ENCODE peak calls at places on chromosomes 7 and 10, in four cellular contexts. One of them, this sample, is unnamed.

GRCh38 chr10:11119843-11120242 is 102.2 kb downstream of the CELF2 start:
- DNase-seq in Panc1: no peak
- DNase-seq in GM23248: no peak
- DNase-seq in A549: no peak
- DNase-seq in this sample: no peak

GRCh38 chr7:38274927-38275326 is 1.5 kb upstream of the TARP start:
- DNase-seq in A549: no peak
- DNase-seq in GM23248: no peak
- DNase-seq in Panc1: no peak
- DNase-seq in this sample: no peak

GRCh38 chr10:24483701-24484100 is 240.0 kb downstream of the ARHGAP21 start:
- DNase-seq in A549: peak; percentile 91
- DNase-seq in GM23248: peak; percentile 88
- DNase-seq in Panc1: no peak
- DNase-seq in this sample: peak; percentile 95

GRCh38 chr7:111292026-111292430 is 201.1 kb downstream of the LRRN3 start:
- DNase-seq in A549: no peak
- DNase-seq in GM23248: peak; percentile 29
- DNase-seq in Panc1: no peak
- DNase-seq in this sample: no peak

GRCh38 chr7:132611056-132611455 is 34.8 kb upstream of the PLXNA4 start:
- DNase-seq in GM23248: no peak
- DNase-seq in Panc1: no peak
- DNase-seq in A549: no peak
- DNase-seq in this sample: no peak

GRCh38 chr10:113866551-113867394 is 12.3 kb downstream of the NHLRC2 start:
- DNase-seq in A549: no peak
- DNase-seq in Panc1: no peak
- DNase-seq in GM23248: no peak
- DNase-seq in this sample: no peak

GRCh38 chr7:110326966-110327365 is 764.0 kb upstream of the LRRN3 start:
- DNase-seq in Panc1: no peak
- DNase-seq in GM23248: no peak
- DNase-seq in A549: no peak
- DNase-seq in this sample: no peak

GRCh38 chr7:102063736-102064135 is 222.9 kb upstream of the SH2B2 start:
- DNase-seq in A549: peak; percentile 60
- DNase-seq in Panc1: no peak
- DNase-seq in GM23248: peak; percentile 55
- DNase-seq in this sample: peak; percentile 68

GRCh38 chr10:101646369-101646768 is 48.6 kb downstream of the FBXW4 start:
- DNase-seq in GM23248: no peak
- DNase-seq in Panc1: no peak
- DNase-seq in A549: no peak
- DNase-seq in this sample: no peak

GRCh38 chr7:33250421-33250827 is 121.1 kb downstream of the BBS9 start:
- DNase-seq in Panc1: no peak
- DNase-seq in GM23248: peak; percentile 66
- DNase-seq in A549: no peak
- DNase-seq in this sample: no peak

GRCh38 chr7:149799397-149800168 is 26.2 kb upstream of the ZNF467 start:
- DNase-seq in Panc1: peak; percentile 15
- DNase-seq in GM23248: no peak
- DNase-seq in A549: no peak
- DNase-seq in this sample: no peak

GRCh38 chr10:129969528-129970264 is 5.6 kb upstream of the EBF3 start:
- DNase-seq in Panc1: no peak
- DNase-seq in GM23248: no peak
- DNase-seq in A549: no peak
- DNase-seq in this sample: no peak

GRCh38 chr10:95755511-95756004 is 405 bp upstream of the ENTPD1 start:
- DNase-seq in A549: no peak
- DNase-seq in Panc1: no peak
- DNase-seq in GM23248: no peak
- DNase-seq in this sample: no peak

GRCh38 chr7:106045592-106045991 is 66.5 kb downstream of the SYPL1 start:
- DNase-seq in A549: no peak
- DNase-seq in Panc1: no peak
- DNase-seq in GM23248: peak; percentile 24
- DNase-seq in this sample: no peak

GRCh38 chr7:37425504-37425903 is 23.2 kb downstream of the ELMO1 start:
- DNase-seq in Panc1: no peak
- DNase-seq in A549: no peak
- DNase-seq in GM23248: no peak
- DNase-seq in this sample: no peak

GRCh38 chr10:114605155-114605797 is 52.8 kb downstream of the ABLIM1 start:
- DNase-seq in GM23248: no peak
- DNase-seq in Panc1: no peak
- DNase-seq in A549: no peak
- DNase-seq in this sample: no peak

GRCh38 chr7:84847038-84847437 is 339.8 kb downstream of the SEMA3D start:
- DNase-seq in GM23248: no peak
- DNase-seq in A549: no peak
- DNase-seq in Panc1: no peak
- DNase-seq in this sample: no peak

GRCh38 chr10:52464725-52465124 is 150.6 kb downstream of the DKK1 start:
- DNase-seq in Panc1: no peak
- DNase-seq in GM23248: no peak
- DNase-seq in A549: no peak
- DNase-seq in this sample: peak; percentile 57

GRCh38 chr10:37975407-37975991 is 948 bp downstream of the ZNF25 start:
- DNase-seq in A549: peak; percentile 10
- DNase-seq in GM23248: peak; percentile 64
- DNase-seq in Panc1: no peak
- DNase-seq in this sample: no peak

GRCh38 chr10:11884706-11885423 is 61.7 kb downstream of the PROSER2 start:
- DNase-seq in A549: no peak
- DNase-seq in GM23248: no peak
- DNase-seq in Panc1: no peak
- DNase-seq in this sample: peak; percentile 49

GRCh38 chr7:26815452-26815851 is 48.9 kb downstream of the SKAP2 start:
- DNase-seq in A549: no peak
- DNase-seq in Panc1: no peak
- DNase-seq in GM23248: no peak
- DNase-seq in this sample: no peak

GRCh38 chr7:32658034-32658944 is 163.0 kb downstream of the AVL9 start:
- DNase-seq in A549: peak; percentile 35
- DNase-seq in GM23248: no peak
- DNase-seq in Panc1: peak; percentile 75
- DNase-seq in this sample: no peak

GRCh38 chr7:128168667-128169210 is 72.3 kb upstream of the LEP start:
- DNase-seq in A549: no peak
- DNase-seq in Panc1: no peak
- DNase-seq in GM23248: peak; percentile 46
- DNase-seq in this sample: no peak

GRCh38 chr10:99292159-99292558 is 37.0 kb upstream of the CNNM1 start:
- DNase-seq in GM23248: peak; percentile 91
- DNase-seq in A549: no peak
- DNase-seq in Panc1: no peak
- DNase-seq in this sample: peak; percentile 66

GRCh38 chr10:118501637-118502440 is 93.6 kb downstream of the PRLHR start:
- DNase-seq in Panc1: no peak
- DNase-seq in A549: peak; percentile 17
- DNase-seq in GM23248: peak; percentile 92
- DNase-seq in this sample: peak; percentile 93

GRCh38 chr7:11665381-11665780 is 166.6 kb downstream of the THSD7A start:
- DNase-seq in Panc1: no peak
- DNase-seq in GM23248: no peak
- DNase-seq in A549: no peak
- DNase-seq in this sample: no peak

GRCh38 chr7:150903627-150904026 is 51.3 kb downstream of the AOC1 start:
- DNase-seq in GM23248: peak; percentile 81
- DNase-seq in Panc1: no peak
- DNase-seq in A549: no peak
- DNase-seq in this sample: no peak

GRCh38 chr10:18260308-18260971 is 120.2 kb downstream of the CACNB2 start:
- DNase-seq in Panc1: no peak
- DNase-seq in A549: no peak
- DNase-seq in GM23248: peak; percentile 21
- DNase-seq in this sample: no peak

GRCh38 chr10:118307768-118308347 is 34.3 kb downstream of the FAM204A start:
- DNase-seq in Panc1: no peak
- DNase-seq in A549: no peak
- DNase-seq in GM23248: no peak
- DNase-seq in this sample: no peak

GRCh38 chr7:74525881-74526280 is 72.2 kb downstream of the GTF2IRD1 start:
- DNase-seq in A549: no peak
- DNase-seq in Panc1: no peak
- DNase-seq in GM23248: no peak
- DNase-seq in this sample: peak; percentile 36

GRCh38 chr7:157059534-157059933 is 49.1 kb upstream of the MNX1 start:
- DNase-seq in GM23248: no peak
- DNase-seq in A549: no peak
- DNase-seq in Panc1: no peak
- DNase-seq in this sample: no peak

GRCh38 chr7:41247128-41247865 is 455.6 kb downstream of the INHBA start:
- DNase-seq in Panc1: peak; percentile 75
- DNase-seq in A549: no peak
- DNase-seq in GM23248: no peak
- DNase-seq in this sample: peak; percentile 99

GRCh38 chr10:26881600-26882331 is 21.0 kb upstream of the ABI1 start:
- DNase-seq in Panc1: no peak
- DNase-seq in A549: peak; percentile 55
- DNase-seq in GM23248: peak; percentile 80
- DNase-seq in this sample: no peak

DNA sequence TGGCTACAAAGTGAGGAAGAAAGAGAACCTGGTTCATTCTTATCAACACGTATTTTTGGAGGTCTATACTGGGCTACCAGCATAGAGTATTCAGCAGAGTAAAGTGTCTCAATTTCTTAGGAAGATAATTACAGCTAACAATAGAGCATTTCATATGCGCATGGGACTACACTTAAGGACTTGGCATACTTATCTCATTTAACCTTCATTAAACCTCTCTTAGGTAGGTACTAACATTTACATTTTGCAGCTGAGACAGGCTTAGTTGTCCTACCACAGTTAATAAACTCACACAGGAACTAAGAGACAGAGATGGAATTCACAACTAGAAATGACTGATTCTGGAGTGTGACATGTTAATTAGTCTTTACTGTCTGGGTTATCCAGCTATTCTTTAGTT is 66.6 kb downstream of the NRBF2 start:
- DNase-seq in GM23248: no peak
- DNase-seq in Panc1: no peak
- DNase-seq in A549: no peak
- DNase-seq in this sample: no peak
- H3K27ac ChIP-seq in GM23248: no peak overlapping the region
- H3K27ac ChIP-seq in Panc1: no peak overlapping the region
- H3K27ac ChIP-seq in A549: no peak overlapping the region
- H3K27ac ChIP-seq in this sample: no peak overlapping the region

GRCh38 chr10:125157473-125157865 is 2.9 kb downstream of the CTBP2 start:
- DNase-seq in GM23248: peak; percentile 33
- DNase-seq in A549: no peak
- DNase-seq in Panc1: no peak
- DNase-seq in this sample: no peak

GRCh38 chr10:125156739-125157472 is 3.5 kb downstream of the CTBP2 start:
- DNase-seq in A549: no peak
- DNase-seq in Panc1: no peak
- DNase-seq in GM23248: no peak
- DNase-seq in this sample: no peak

GRCh38 chr10:125155101-125155500 is 5.3 kb downstream of the CTBP2 start:
- DNase-seq in GM23248: no peak
- DNase-seq in A549: no peak
- DNase-seq in Panc1: no peak
- DNase-seq in this sample: no peak

GRCh38 chr10:125155669-125156068 is 4.7 kb downstream of the CTBP2 start:
- DNase-seq in GM23248: no peak
- DNase-seq in Panc1: no peak
- DNase-seq in A549: no peak
- DNase-seq in this sample: no peak

GRCh38 chr10:125156196-125156595 is 4.2 kb downstream of the CTBP2 start:
- DNase-seq in A549: no peak
- DNase-seq in Panc1: no peak
- DNase-seq in GM23248: no peak
- DNase-seq in this sample: no peak
- H3K27ac ChIP-seq in A549: peak overlapping the region; percentile 14
- H3K27ac ChIP-seq in Panc1: peak overlapping the region; percentile 97
- H3K27ac ChIP-seq in GM23248: no peak overlapping the region
- H3K27ac ChIP-seq in this sample: peak overlapping the region; percentile 93

GRCh38 chr10:122780391-122780790 is 65.3 kb downstream of the CUZD1 start:
- DNase-seq in GM23248: peak; percentile 46
- DNase-seq in A549: no peak
- DNase-seq in Panc1: no peak
- DNase-seq in this sample: no peak

GRCh38 chr10:122782911-122783310 is 62.7 kb downstream of the CUZD1 start:
- DNase-seq in A549: no peak
- DNase-seq in GM23248: no peak
- DNase-seq in Panc1: no peak
- DNase-seq in this sample: no peak

GRCh38 chr10:122786269-122786668 is 59.4 kb downstream of the CUZD1 start:
- DNase-seq in GM23248: peak; percentile 43
- DNase-seq in A549: peak; percentile 21
- DNase-seq in Panc1: no peak
- DNase-seq in this sample: no peak
- H3K27ac ChIP-seq in GM23248: no peak overlapping the region
- H3K27ac ChIP-seq in A549: no peak overlapping the region
- H3K27ac ChIP-seq in Panc1: no peak overlapping the region
- H3K27ac ChIP-seq in this sample: no peak overlapping the region

GRCh38 chr7:117278040-117278439 is 44.8 kb downstream of the WNT2 start:
- DNase-seq in Panc1: no peak
- DNase-seq in GM23248: no peak
- DNase-seq in A549: no peak
- DNase-seq in this sample: no peak

GRCh38 chr7:117282239-117282812 is 40.5 kb downstream of the WNT2 start:
- DNase-seq in A549: no peak
- DNase-seq in Panc1: no peak
- DNase-seq in GM23248: no peak
- DNase-seq in this sample: no peak

GRCh38 chr7:117281562-117281961 is 41.3 kb downstream of the WNT2 start:
- DNase-seq in GM23248: peak; percentile 30
- DNase-seq in A549: no peak
- DNase-seq in Panc1: no peak
- DNase-seq in this sample: no peak

GRCh38 chr7:117279203-117279602 is 43.7 kb downstream of the WNT2 start:
- DNase-seq in GM23248: no peak
- DNase-seq in Panc1: no peak
- DNase-seq in A549: no peak
- DNase-seq in this sample: no peak

DNA sequence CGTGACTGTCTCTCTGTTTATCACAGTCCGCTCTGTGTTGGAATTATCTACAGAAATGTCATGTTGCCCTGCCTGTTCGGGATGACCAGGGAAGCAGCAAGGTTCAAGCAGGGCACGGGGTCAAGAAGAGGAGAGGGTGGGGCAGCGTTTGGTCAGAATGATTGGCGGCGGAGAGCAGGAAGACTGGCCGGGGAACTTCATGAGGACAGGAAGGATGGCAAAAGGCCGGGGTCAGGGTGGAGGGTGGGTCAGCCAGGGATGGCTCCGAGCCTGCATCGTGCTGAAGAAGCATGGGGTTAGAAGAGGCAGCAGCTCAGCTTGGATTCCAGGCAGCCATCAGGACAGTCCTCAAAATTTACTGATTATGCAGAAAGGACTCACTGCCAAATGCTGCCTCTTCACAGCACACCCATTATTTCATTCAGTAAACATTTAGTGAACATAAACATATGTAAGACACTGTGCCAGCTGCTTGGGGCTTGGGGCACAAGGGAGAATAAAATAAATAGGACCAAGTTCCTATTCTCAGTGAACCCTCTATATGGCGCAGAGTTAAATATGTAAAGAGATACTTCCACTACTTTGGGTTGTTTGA is 42.8 kb downstream of the WNT2 start:
- DNase-seq in GM23248: peak; percentile 10
- DNase-seq in Panc1: no peak
- DNase-seq in A549: no peak
- DNase-seq in this sample: no peak
- H3K27ac ChIP-seq in GM23248: no peak overlapping the region
- H3K27ac ChIP-seq in Panc1: no peak overlapping the region
- H3K27ac ChIP-seq in A549: no peak overlapping the region
- H3K27ac ChIP-seq in this sample: no peak overlapping the region

This sample was measured in epithelial cell of prostate.